ENCODE peak calls at places on chromosomes 11 and 22, in seven cellular contexts. R, O, S, F, E, Y and I are unnamed samples. For H3K4me1, the result is how much of the 10 kb centered on the place peaks cover.

GRCh38 chr11:5367461-5368074 is 16.0 kb upstream of the OR51M1 start:
- DNase-seq in R (no peak), S (no peak), Y (no peak), E (no peak), F (no peak), O (no peak), I (no peak)

GRCh38 chr22:42134033-42135020 is 3.7 kb upstream of the CYP2D6 start:
- DNase-seq in F (no peak), O (no peak), E (no peak), S (no peak), Y (peak), R (no peak), I (no peak)

GRCh38 chr11:125593113-125593761 is 585 bp downstream of the STT3A start:
- DNase-seq in R (no peak), S (peak), O (no peak), F (no peak), E (peak), Y (no peak), I (peak)

GRCh38 chr11:121241300-121242176 is 51.0 kb upstream of the SC5D start:
- DNase-seq in E (no peak), Y (no peak), O (no peak), F (no peak), S (no peak), R (no peak), I (no peak)

GRCh38 chr11:86818466-86819282 is 18.3 kb downstream of the PRSS23 start:
- DNase-seq in F (no peak), Y (no peak), S (no peak), R (no peak), O (no peak), E (peak), I (peak)

GRCh38 chr11:80388133-80388532 is 947.3 kb upstream of the TENM4 start:
- DNase-seq in S (no peak), E (no peak), O (no peak), Y (no peak), F (no peak), R (no peak), I (no peak)

GRCh38 chr11:94545641-94546470 is 2.1 kb downstream of the FUT4 start:
- DNase-seq in O (no peak), E (no peak), S (no peak), F (no peak), Y (no peak), R (no peak), I (no peak)

GRCh38 chr11:111514216-111515031 is at the start of gene HOATZ:
- DNase-seq in R (no peak), E (no peak), F (no peak), S (no peak), Y (no peak), O (no peak), I (peak)

GRCh38 chr11:35982061-35982460 is 38.2 kb downstream of the LDLRAD3 start:
- DNase-seq in O (no peak), R (no peak), F (no peak), Y (no peak), E (no peak), S (no peak), I (no peak)

GRCh38 chr11:119567667-119568582 is 145.0 kb upstream of the THY1 start:
- DNase-seq in R (no peak), E (no peak), Y (no peak), F (no peak), O (no peak), S (no peak), I (peak)

GRCh38 chr22:40204331-40205116 is 26.8 kb downstream of the TNRC6B start:
- DNase-seq in S (no peak), O (no peak), F (no peak), R (no peak), E (no peak), Y (no peak), I (no peak)

GRCh38 chr11:27161071-27161470 is 120.5 kb downstream of the BBOX1 start:
- DNase-seq in E (no peak), S (no peak), O (no peak), F (no peak), Y (no peak), R (no peak), I (no peak)

GRCh38 chr11:108697872-108698473 is 33.1 kb downstream of the DDX10 start:
- DNase-seq in S (peak), Y (peak), E (peak), R (no peak), O (peak), F (peak), I (peak)

GRCh38 chr11:118622376-118623290 is 15.2 kb downstream of the PHLDB1 start:
- DNase-seq in O (no peak), R (no peak), Y (no peak), F (no peak), E (peak), S (no peak), I (peak)

GRCh38 chr11:7512525-7513209 is 1.1 kb upstream of the PPFIBP2 start:
- DNase-seq in F (peak), O (peak), S (peak), Y (peak), E (no peak), R (peak), I (peak)

GRCh38 chr22:49087163-49087562 is 740.5 kb downstream of the BRD1 start:
- DNase-seq in Y (no peak), R (no peak), O (no peak), E (no peak), F (peak), S (no peak), I (no peak)

GRCh38 chr22:38924197-38924952 is 33.0 kb upstream of the APOBEC3A start:
- DNase-seq in F (peak), E (peak), Y (peak), O (peak), S (peak), R (peak), I (peak)

GRCh38 chr11:59172345-59173079 is 580 bp downstream of the DTX4 start:
- DNase-seq in O (peak), E (no peak), R (no peak), S (peak), Y (peak), F (peak), I (peak)

GRCh38 chr11:87020764-87021365 is 16.9 kb upstream of the TMEM135 start:
- DNase-seq in Y (no peak), R (no peak), E (no peak), S (no peak), O (no peak), F (no peak), I (no peak)

GRCh38 chr11:111324277-111324720 is 26.0 kb downstream of the POU2AF3 start:
- DNase-seq in F (no peak), E (no peak), Y (no peak), S (no peak), O (no peak), R (no peak), I (peak)

GRCh38 chr11:68501813-68502212 is 41.3 kb downstream of the PPP6R3 start:
- DNase-seq in F (no peak), S (no peak), R (no peak), E (no peak), Y (no peak), O (no peak), I (no peak)
- H3K4me1 ChIP-seq in F (under half), S (half or more), R (under half), E (under half), Y (half or more), O (under half), I (half or more)

GRCh38 chr11:72005347-72006260 is 6.9 kb downstream of the IL18BP start:
- DNase-seq in S (no peak), E (no peak), O (no peak), R (no peak), Y (no peak), F (no peak), I (no peak)
- TF ChIP-seq POLR2A in S (no peak), E (no peak), O (no peak), R (no peak), Y (no peak), F (no peak), I (no peak)

DNA sequence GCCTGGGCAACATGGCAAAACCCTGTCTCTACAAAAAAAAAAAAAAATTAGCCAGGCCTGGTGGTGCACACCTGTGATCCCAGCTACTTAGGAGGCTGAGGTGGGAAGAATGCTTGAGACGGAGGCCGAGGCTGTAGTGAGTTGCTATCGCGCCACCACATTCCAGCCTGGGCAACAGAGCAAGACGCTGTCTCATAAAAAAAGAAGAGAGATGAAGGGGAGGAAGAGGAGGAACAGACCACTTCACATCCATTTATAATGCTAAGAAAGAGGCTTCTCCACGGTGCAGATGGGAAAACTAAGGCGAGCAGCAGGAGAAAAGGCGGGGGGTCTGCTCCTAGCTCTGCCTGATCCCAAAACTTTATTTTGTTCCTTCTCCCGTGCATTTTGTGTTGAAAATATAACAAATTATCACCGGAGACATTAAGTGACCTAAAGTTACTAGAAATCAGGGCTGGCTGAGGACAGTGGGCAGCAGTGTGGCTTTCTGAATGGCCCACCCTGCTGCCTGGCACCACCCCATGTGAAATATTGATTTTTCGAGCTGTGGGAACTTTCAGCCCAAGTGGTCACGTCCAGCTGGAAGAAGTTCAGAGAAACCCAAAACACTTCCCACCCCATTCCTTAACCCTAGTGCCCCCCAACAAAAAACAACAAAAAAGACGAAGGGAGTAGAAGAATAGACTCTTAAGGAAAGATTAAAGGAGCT is 9.5 kb downstream of the MYH9 start:
- DNase-seq in E (no peak), R (no peak), F (no peak), Y (no peak), S (no peak), O (no peak), I (no peak)
- H3K4me1 ChIP-seq in E (half or more), R (under half), F (under half), Y (half or more), S (half or more), O (under half), I (half or more)

DNA sequence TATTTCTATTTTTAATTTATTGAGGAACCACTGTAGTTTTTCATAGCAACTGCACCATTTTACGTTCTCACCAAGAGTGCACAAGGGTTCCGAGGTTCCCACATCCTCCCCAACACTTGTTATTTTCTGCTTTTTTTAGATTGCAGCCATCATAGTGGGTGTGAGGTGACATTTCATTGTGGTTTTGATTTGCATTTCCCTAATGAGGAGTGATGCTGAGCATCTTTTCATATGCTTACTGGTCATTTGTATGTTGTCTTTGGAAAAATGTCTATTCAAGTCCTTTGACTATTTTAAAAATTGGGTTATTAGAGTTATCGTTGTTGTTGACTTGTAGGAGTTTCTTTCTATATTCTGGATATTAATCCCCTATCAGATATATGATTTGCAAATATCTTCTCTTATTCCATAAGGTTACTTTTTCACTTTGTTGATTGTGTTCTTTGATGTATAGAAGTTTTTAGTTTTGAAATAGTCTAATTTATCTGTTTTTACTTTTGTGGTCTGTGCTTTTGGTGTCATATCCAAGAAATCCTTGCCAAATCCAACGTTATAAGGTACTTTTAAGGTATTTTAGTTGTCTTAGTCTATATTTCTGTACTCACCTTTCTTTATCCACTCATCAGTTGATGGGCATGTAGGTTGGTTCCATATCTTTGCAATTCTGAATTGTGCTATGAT is 9.0 kb downstream of the NEAT1 start:
- DNase-seq in S (peak), F (peak), R (no peak), E (no peak), Y (peak), O (peak), I (no peak)
- TF ChIP-seq POLR2A in S (no peak), F (no peak), R (peak), E (peak), Y (peak), O (peak), I (no peak)

DNA sequence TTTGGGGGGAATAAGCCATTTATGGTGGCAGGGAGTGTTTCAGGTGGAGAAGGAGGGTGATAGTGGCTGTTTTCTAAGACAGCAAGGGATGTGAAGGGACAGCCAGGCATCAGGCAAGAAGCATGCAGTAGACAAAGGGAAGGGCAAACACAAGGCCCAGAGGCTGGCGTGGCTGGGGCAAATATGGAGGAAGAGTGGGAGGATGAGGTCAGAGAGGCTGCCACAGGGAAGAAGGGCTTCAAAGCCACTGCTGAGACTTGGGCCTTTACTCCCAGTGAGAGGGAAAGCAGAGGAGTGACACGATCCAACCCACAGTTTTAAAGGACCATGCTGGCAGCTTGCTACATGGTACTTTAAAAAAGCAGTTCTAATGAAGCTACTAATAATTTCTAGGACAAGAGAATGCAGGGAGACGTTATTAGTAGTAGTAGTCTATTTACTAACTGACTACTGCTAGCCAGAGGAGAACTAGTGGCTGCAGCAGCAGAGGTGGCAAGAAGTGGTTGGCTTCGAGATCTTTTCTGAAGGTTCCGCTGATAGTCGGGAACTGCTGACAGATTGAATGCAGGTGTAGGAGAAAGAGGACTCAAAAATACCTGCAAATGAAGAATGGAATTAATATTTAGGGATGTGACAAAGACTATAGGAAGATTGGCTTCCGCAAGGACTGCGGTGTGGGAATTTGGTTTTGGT is 13.7 kb downstream of the KMT5B start:
- DNase-seq in Y (no peak), S (no peak), E (no peak), R (no peak), O (peak), F (no peak), I (no peak)
- H3K4me1 ChIP-seq in Y (under half), S (under half), E (under half), R (under half), O (under half), F (under half), I (half or more)